ENCODE peak calls at places on chromosomes 2 and 18, in six cellular contexts. C is HFF-Myc, Z is ureter, E is posterior cingulate gyrus, D is NAMALWA, T is GM12892. G is an unnamed sample.

GRCh38 chr18:32868424-32868823 is 95.6 kb upstream of the KLHL14 start:
- DNase-seq in C (no peak), Z (no peak), E (no peak), D (peak), T (no peak), G (no peak)

GRCh38 chr18:25299899-25300298 is 52.1 kb downstream of the ZNF521 start:
- DNase-seq in C (no peak), Z (no peak), E (no peak), D (no peak), T (no peak), G (no peak)

GRCh38 chr18:32095571-32096229 is 4.0 kb downstream of the RNF138 start:
- DNase-seq in C (no peak), Z (no peak), E (no peak), D (no peak), T (no peak), G (no peak)

GRCh38 chr2:144914622-144915230 is 394.8 kb upstream of the ZEB2 start:
- DNase-seq in C (peak), Z (no peak), E (no peak), D (no peak), T (no peak), G (no peak)

GRCh38 chr2:5453648-5454390 is 238.4 kb upstream of the SOX11 start:
- DNase-seq in C (no peak), Z (no peak), E (no peak), D (no peak), T (no peak), G (no peak)

GRCh38 chr18:74082476-74083070 is 65.1 kb downstream of the FBXO15 start:
- DNase-seq in C (no peak), Z (peak), E (peak), D (peak), T (peak), G (peak)

GRCh38 chr2:219664958-219665357 is 37.5 kb downstream of the SLC4A3 start:
- DNase-seq in C (no peak), Z (peak), E (no peak), D (no peak), T (no peak), G (no peak)

GRCh38 chr2:100237770-100238169 is 84.5 kb downstream of the LONRF2 start:
- DNase-seq in C (no peak), Z (no peak), E (no peak), D (no peak), T (no peak), G (no peak)

GRCh38 chr2:8009010-8009597 is 672.8 kb upstream of the ID2 start:
- DNase-seq in C (no peak), Z (no peak), E (no peak), D (no peak), T (no peak), G (no peak)

GRCh38 chr18:75290737-75291358 is 80.3 kb downstream of the TSHZ1 start:
- DNase-seq in C (no peak), Z (no peak), E (no peak), D (no peak), T (no peak), G (no peak)

GRCh38 chr18:10232062-10232461 is 222.4 kb upstream of the APCDD1 start:
- DNase-seq in C (no peak), Z (no peak), E (no peak), D (no peak), T (no peak), G (no peak)